ENCODE peak calls at places on chromosomes 12 and 14, in eight cellular contexts. Z, X, S, B, W, U, G and E are unnamed samples.

GRCh38 chr12:42372154-42372791 is 46.3 kb downstream of the PPHLN1 start:
- DNase-seq in X (peak; percentile 34), U (peak; percentile 23), S (peak; percentile 30), Z (peak; percentile 76), B (no peak), G (peak; percentile 42), W (peak; percentile 38), E (peak; percentile 11)

GRCh38 chr12:71726548-71726947 is 28.1 kb upstream of the RAB21 start:
- DNase-seq in B (no peak), S (no peak), Z (no peak), X (no peak), U (no peak), G (no peak), W (no peak), E (no peak)

GRCh38 chr12:114625294-114625851 is 58.6 kb downstream of the TBX3 start:
- DNase-seq in U (peak; percentile 7), G (peak; percentile 68), W (no peak), B (peak; percentile 76), Z (peak; percentile 56), X (peak; percentile 21), S (peak; percentile 57), E (peak; percentile 15)

GRCh38 chr14:59769586-59769985 is 101.0 kb downstream of the RTN1 start:
- DNase-seq in B (no peak), G (no peak), U (no peak), W (no peak), X (no peak), Z (no peak), S (no peak), E (no peak)

GRCh38 chr14:77322209-77322902 is 1.5 kb downstream of the GSTZ1 start:
- DNase-seq in X (no peak), W (no peak), Z (no peak), B (no peak), S (no peak), U (no peak), G (no peak), E (no peak)

GRCh38 chr12:52945389-52946232 is 3.3 kb upstream of the KRT18 start:
- DNase-seq in Z (no peak), G (peak; percentile 74), U (no peak), W (no peak), B (peak; percentile 72), X (no peak), S (no peak), E (no peak)

GRCh38 chr12:70393787-70394519 is 27.9 kb downstream of the KCNMB4 start:
- DNase-seq in G (peak; percentile 37), Z (no peak), B (no peak), S (no peak), X (no peak), W (no peak), U (no peak), E (no peak)

GRCh38 chr12:116931665-116932064 is 20.9 kb downstream of the FBXW8 start:
- DNase-seq in Z (no peak), G (peak; percentile 24), B (no peak), X (no peak), W (no peak), U (no peak), S (no peak), E (no peak)

GRCh38 chr14:81561084-81561775 is 27.6 kb upstream of the SEL1L start:
- DNase-seq in U (no peak), W (no peak), S (no peak), X (no peak), G (no peak), Z (no peak), B (no peak), E (no peak)

GRCh38 chr14:34981743-34982420 is 910 bp upstream of the SRP54 start:
- DNase-seq in Z (peak; percentile 65), S (peak; percentile 32), X (peak; percentile 69), G (peak; percentile 65), W (no peak), U (peak; percentile 7), B (no peak), E (no peak)

GRCh38 chr12:120688527-120689071 is 1.6 kb downstream of the MLEC start:
- DNase-seq in S (no peak), X (no peak), W (no peak), B (no peak), Z (no peak), U (no peak), G (peak; percentile 51), E (no peak)

GRCh38 chr14:23929822-23930294 is 23.7 kb upstream of the DHRS4 start:
- DNase-seq in X (peak; percentile 33), B (peak; percentile 82), S (peak; percentile 85), G (peak; percentile 62), Z (peak; percentile 81), W (peak; percentile 59), U (peak; percentile 85), E (peak; percentile 58)

GRCh38 chr12:21725731-21726130 is 48.8 kb downstream of the KCNJ8 start:
- DNase-seq in U (no peak), B (no peak), S (no peak), W (no peak), X (no peak), G (no peak), Z (no peak), E (no peak)

GRCh38 chr14:92914087-92914656 is 8.8 kb upstream of the CHGA start:
- DNase-seq in S (no peak), U (no peak), W (no peak), G (no peak), X (no peak), B (no peak), Z (peak; percentile 52), E (no peak)

GRCh38 chr12:99914206-99914605 is 70.5 kb downstream of the ANKS1B start:
- DNase-seq in B (no peak), U (no peak), W (no peak), G (no peak), S (no peak), Z (no peak), X (no peak), E (no peak)

GRCh38 chr12:6684609-6685008 is 4.6 kb downstream of the ZNF384 start:
- DNase-seq in G (no peak), U (peak; percentile 52), W (peak; percentile 43), B (no peak), S (peak; percentile 24), X (no peak), Z (peak; percentile 52), E (no peak)

GRCh38 chr14:34693228-34693939 is 21.0 kb downstream of the CFL2 start:
- DNase-seq in G (no peak), S (no peak), Z (peak; percentile 24), W (no peak), B (no peak), X (no peak), U (no peak), E (no peak)

GRCh38 chr12:30696943-30697342 is 1.3 kb upstream of the IPO8 start:
- DNase-seq in G (no peak), Z (no peak), S (no peak), B (no peak), U (no peak), X (no peak), W (no peak), E (no peak)

GRCh38 chr14:68916358-68916757 is 62.7 kb downstream of the ACTN1 start:
- DNase-seq in Z (no peak), X (no peak), W (no peak), G (no peak), U (no peak), B (no peak), S (no peak), E (no peak)

GRCh38 chr14:49966971-49967630 is 74.2 kb downstream of the ARF6 start:
- DNase-seq in Z (no peak), X (no peak), U (no peak), W (no peak), G (no peak), B (no peak), S (no peak), E (no peak)

GRCh38 chr14:93744176-93744575 is 44.1 kb downstream of the PRIMA1 start:
- DNase-seq in W (no peak), G (no peak), X (no peak), U (no peak), B (no peak), Z (no peak), S (no peak), E (no peak)

GRCh38 chr14:64554551-64554950 is 4.8 kb downstream of the PPP1R36 start:
- DNase-seq in U (no peak), X (no peak), Z (no peak), S (no peak), W (no peak), G (no peak), B (no peak), E (no peak)

GRCh38 chr12:75965661-75966060 is 65.9 kb downstream of the PHLDA1 start:
- DNase-seq in W (no peak), Z (no peak), B (no peak), G (no peak), S (no peak), U (no peak), X (no peak), E (no peak)

GRCh38 chr14:104318558-104319488 is 180.4 kb downstream of the KIF26A start:
- DNase-seq in B (peak; percentile 61), Z (no peak), W (no peak), X (no peak), S (no peak), G (no peak), U (no peak), E (no peak)

GRCh38 chr14:68040633-68041369 is 221.2 kb downstream of the RAD51B start:
- DNase-seq in Z (no peak), U (no peak), W (no peak), X (no peak), B (no peak), G (no peak), S (no peak), E (no peak)